ENCODE peak calls at places on chromosomes 13 and 19, in four cellular contexts. Q is right cardiac atrium, G is astrocyte of the hippocampus, D is NCI-H1092 treated with DMSO at 0.1 percent for 48 hours. C is an unnamed sample.

GRCh38 chr13:20824762-20825161 is 51.0 kb upstream of the EEF1AKMT1 start:
- DNase-seq in Q (no peak), G (peak; percentile 26), D (no peak), C (no peak)

GRCh38 chr13:113554333-113554700 is 30.2 kb upstream of the TFDP1 start:
- DNase-seq in Q (no peak), G (no peak), D (no peak), C (no peak)

GRCh38 chr13:74575729-74576125 is 441.5 kb upstream of the KLF12 start:
- DNase-seq in Q (peak; percentile 97), G (peak; percentile 74), D (peak; percentile 80), C (no peak)

GRCh38 chr19:55257461-55258411 is 1.1 kb downstream of the PPP6R1 start:
- DNase-seq in Q (no peak), G (peak; percentile 41), D (no peak), C (peak; percentile 32)

GRCh38 chr19:2507109-2507508 is 31.2 kb downstream of the GADD45B start:
- DNase-seq in Q (no peak), G (no peak), D (peak; percentile 71), C (no peak)

GRCh38 chr13:64223016-64223415 is 2807.4 kb upstream of the PCDH20 start:
- DNase-seq in Q (no peak), G (no peak), D (no peak), C (no peak)

GRCh38 chr13:35472308-35473008 is 4.0 kb downstream of the MAB21L1 start:
- DNase-seq in Q (no peak), G (no peak), D (no peak), C (no peak)

GRCh38 chr19:52664461-52664860 is 26.3 kb upstream of the ZNF83 start:
- DNase-seq in Q (no peak), G (no peak), D (no peak), C (no peak)

GRCh38 chr13:97005631-97006262 is 11.5 kb upstream of the OXGR1 start:
- DNase-seq in Q (no peak), G (peak; percentile 58), D (no peak), C (no peak)

GRCh38 chr13:79011179-79011578 is 352.2 kb upstream of the OBI1 start:
- DNase-seq in Q (no peak), G (no peak), D (no peak), C (no peak)

GRCh38 chr13:47334173-47334572 is 437.3 kb upstream of the HTR2A start:
- DNase-seq in Q (no peak), G (peak; percentile 52), D (no peak), C (no peak)

GRCh38 chr19:10617409-10618121 is 7.8 kb upstream of the SLC44A2 start:
- DNase-seq in Q (no peak), G (peak; percentile 75), D (no peak), C (peak; percentile 30)

GRCh38 chr19:31344403-31344802 is 4.8 kb downstream of the TSHZ3 start:
- DNase-seq in Q (no peak), G (no peak), D (no peak), C (no peak)

GRCh38 chr13:97306646-97307045 is 84.5 kb downstream of the MBNL2 start:
- DNase-seq in Q (no peak), G (peak; percentile 34), D (no peak), C (no peak)

GRCh38 chr19:20928371-20928770 is 5.3 kb downstream of the ZNF85 start:
- DNase-seq in Q (no peak), G (peak; percentile 78), D (no peak), C (no peak)

GRCh38 chr13:44768775-44769578 is 192.8 kb upstream of the TSC22D1 start:
- DNase-seq in Q (no peak), G (peak; percentile 15), D (no peak), C (peak; percentile 11)

GRCh38 chr19:50191270-50191669 is 12.2 kb upstream of the MYH14 start:
- DNase-seq in Q (no peak), G (no peak), D (no peak), C (no peak)

GRCh38 chr13:20772401-20773131 is 1.2 kb downstream of the EEF1AKMT1 start:
- DNase-seq in Q (no peak), G (no peak), D (no peak), C (no peak)

GRCh38 chr19:49491030-49491803 is 3.8 kb downstream of the RPL13A start:
- DNase-seq in Q (no peak), G (no peak), D (no peak), C (no peak)

GRCh38 chr13:48500652-48501197 is 32.2 kb downstream of the RCBTB2 start:
- DNase-seq in Q (no peak), G (peak; percentile 59), D (no peak), C (no peak)

GRCh38 chr13:30872195-30872594 is 33.9 kb upstream of the MEDAG start:
- DNase-seq in Q (peak; percentile 53), G (no peak), D (no peak), C (no peak)

GRCh38 chr13:65940720-65941119 is 1289.4 kb downstream of the PCDH9 start:
- DNase-seq in Q (no peak), G (no peak), D (peak; percentile 98), C (no peak)

GRCh38 chr19:18846862-18847515 is 15.2 kb downstream of the UPF1 start:
- DNase-seq in Q (peak; percentile 92), G (peak; percentile 91), D (peak; percentile 15), C (no peak)

GRCh38 chr13:97223711-97224461 is 1.8 kb downstream of the MBNL2 start:
- DNase-seq in Q (peak; percentile 63), G (peak; percentile 95), D (peak; percentile 91), C (peak; percentile 51)

GRCh38 chr19:57515218-57515617 is 11.9 kb upstream of the ZNF549 start:
- DNase-seq in Q (no peak), G (no peak), D (no peak), C (no peak)

GRCh38 chr13:98349731-98350305 is 172.7 kb upstream of the RNF113B start:
- DNase-seq in Q (peak; percentile 67), G (no peak), D (peak; percentile 37), C (peak; percentile 59)

GRCh38 chr19:27876489-27876888 is 1336.5 kb downstream of the UQCRFS1 start:
- DNase-seq in Q (no peak), G (no peak), D (no peak), C (no peak)

GRCh38 chr19:7287716-7288115 is 6.5 kb downstream of the INSR start:
- DNase-seq in Q (no peak), G (peak; percentile 22), D (no peak), C (peak; percentile 63)

GRCh38 chr19:6239871-6240676 is 39.7 kb downstream of the MLLT1 start:
- DNase-seq in Q (peak; percentile 58), G (no peak), D (no peak), C (no peak)

GRCh38 chr19:14366529-14366928 is 14.7 kb upstream of the ADGRE5 start:
- DNase-seq in Q (peak; percentile 81), G (peak; percentile 69), D (peak; percentile 34), C (peak; percentile 80)

GRCh38 chr19:1624458-1624857 is 19.2 kb upstream of the UQCR11 start:
- DNase-seq in Q (peak; percentile 72), G (peak; percentile 65), D (no peak), C (peak; percentile 61)

GRCh38 chr19:18157465-18158063 is 4.6 kb downstream of the PIK3R2 start:
- DNase-seq in Q (no peak), G (peak; percentile 83), D (peak; percentile 89), C (no peak)

GRCh38 chr13:98752942-98753290 is 444 bp upstream of the SLC15A1 start:
- DNase-seq in Q (no peak), G (no peak), D (no peak), C (no peak)